ENCODE peak calls at places on chromosomes 7 and 10, in eight cellular contexts. S is dorsolateral prefrontal cortex; A is aorta; L is CD8-positive, alpha-beta memory T cell; U is IMR-90; I is body of pancreas; O is pancreas; X is CD8-positive, alpha-beta T cell. Z is an unnamed sample.
A peak's percentile ranks its signal among the peaks of the same experiment; 100 is the strongest.

GRCh38 chr7:22049848-22050247 is 104.1 kb upstream of the CDCA7L start:
- DNase-seq in I (no peak), X (no peak), U (no peak), O (no peak), S (no peak), A (no peak), L (no peak), Z (no peak)

GRCh38 chr7:48876087-48876486 is 48.3 kb upstream of the CDC14C start:
- DNase-seq in X (no peak), S (no peak), A (no peak), O (no peak), L (no peak), U (no peak), I (no peak), Z (no peak)

GRCh38 chr10:124539935-124540641 is 78.5 kb downstream of the LHPP start:
- DNase-seq in U (peak; percentile 18), X (peak; percentile 48), A (peak; percentile 92), S (peak; percentile 58), O (peak; percentile 78), I (peak; percentile 62), L (peak; percentile 81), Z (peak; percentile 46)

GRCh38 chr7:46352335-46352954 is 431.4 kb upstream of the IGFBP3 start:
- DNase-seq in L (no peak), X (no peak), I (peak; percentile 43), A (no peak), U (peak; percentile 72), S (peak; percentile 8), O (no peak), Z (peak; percentile 21)

GRCh38 chr10:97869091-97870042 is 19.7 kb downstream of the GOLGA7B start:
- DNase-seq in U (peak; percentile 67), A (peak; percentile 89), X (peak; percentile 65), I (peak; percentile 93), L (peak; percentile 90), O (peak; percentile 96), S (peak; percentile 82), Z (peak; percentile 86)

GRCh38 chr10:102819054-102819453 is 18.2 kb downstream of the CYP17A1 start:
- DNase-seq in X (no peak), L (no peak), I (no peak), S (no peak), U (no peak), O (no peak), A (peak; percentile 45), Z (no peak)

GRCh38 chr7:134703781-134704180 is 57.1 kb downstream of the BPGM start:
- DNase-seq in L (no peak), I (peak; percentile 17), X (no peak), U (peak; percentile 58), S (no peak), A (no peak), O (no peak), Z (no peak)

GRCh38 chr10:17178006-17178405 is 23.5 kb downstream of the TRDMT1 start:
- DNase-seq in L (no peak), I (no peak), U (no peak), A (no peak), S (no peak), X (no peak), O (no peak), Z (no peak)

GRCh38 chr7:93751421-93751820 is 139.1 kb downstream of the TFPI2 start:
- DNase-seq in X (no peak), I (no peak), A (no peak), S (no peak), U (no peak), L (no peak), O (no peak), Z (no peak)

GRCh38 chr10:75439811-75440210 is 8.4 kb downstream of the LRMDA start:
- DNase-seq in U (no peak), O (no peak), L (no peak), X (no peak), A (no peak), I (no peak), S (no peak), Z (no peak)

GRCh38 chr7:116224492-116225098 is 14.3 kb downstream of the TES start:
- DNase-seq in O (no peak), S (no peak), I (no peak), A (no peak), U (no peak), L (no peak), X (no peak), Z (no peak)

GRCh38 chr10:80173441-80173840 is 31.9 kb downstream of the ANXA11 start:
- DNase-seq in S (no peak), A (no peak), I (no peak), O (no peak), X (no peak), U (no peak), L (peak; percentile 21), Z (peak; percentile 15)

GRCh38 chr7:94368371-94368791 is 26.3 kb upstream of the COL1A2 start:
- DNase-seq in S (no peak), X (no peak), A (no peak), U (peak; percentile 90), O (no peak), L (no peak), I (peak; percentile 7), Z (no peak)

GRCh38 chr7:74417419-74417971 is 36.2 kb upstream of the GTF2IRD1 start:
- DNase-seq in I (peak; percentile 68), S (peak; percentile 67), U (peak; percentile 61), X (no peak), A (peak; percentile 88), O (peak; percentile 88), L (peak; percentile 61), Z (peak; percentile 46)

GRCh38 chr7:123747089-123747488 is 1.7 kb downstream of the WASL start:
- DNase-seq in X (no peak), U (no peak), I (no peak), A (no peak), L (no peak), O (no peak), S (no peak), Z (no peak)

GRCh38 chr7:13144622-13145021 is 457.2 kb downstream of the ARL4A start:
- DNase-seq in X (no peak), A (no peak), O (no peak), U (peak; percentile 81), I (peak; percentile 44), L (no peak), S (no peak), Z (no peak)

GRCh38 chr7:85386460-85386859 is 199.6 kb upstream of the SEMA3D start:
- DNase-seq in O (no peak), U (no peak), L (no peak), X (no peak), S (no peak), A (no peak), I (no peak), Z (no peak)

GRCh38 chr7:192035-192649 is at the start of gene FAM20C:
- DNase-seq in S (peak; percentile 85), I (peak; percentile 88), L (no peak), X (no peak), A (peak; percentile 96), O (peak; percentile 89), U (peak; percentile 79), Z (peak; percentile 82)

GRCh38 chr7:153446490-153446889 is 605.7 kb upstream of the DPP6 start:
- DNase-seq in S (no peak), A (no peak), U (no peak), L (no peak), I (no peak), X (no peak), O (no peak), Z (no peak)

GRCh38 chr7:119974972-119975371 is 298.0 kb upstream of the KCND2 start:
- DNase-seq in S (no peak), U (no peak), L (no peak), I (no peak), O (no peak), X (no peak), A (no peak), Z (no peak)

GRCh38 chr10:101227765-101228681 is 1.2 kb downstream of the LBX1 start:
- DNase-seq in I (no peak), A (no peak), L (no peak), S (no peak), U (no peak), O (no peak), X (no peak), Z (no peak)

GRCh38 chr10:78035025-78035424 is 1.4 kb downstream of the RPS24 start:
- DNase-seq in L (no peak), S (no peak), O (no peak), U (peak; percentile 28), X (no peak), I (no peak), A (no peak), Z (no peak)
- H3K27ac ChIP-seq in L (peak overlapping the region; percentile 58), S (no peak overlapping the region), O (no peak overlapping the region), U (no peak overlapping the region), X (peak overlapping the region; percentile 55), I (no peak overlapping the region), A (no peak overlapping the region), Z (no peak overlapping the region)

GRCh38 chr10:31709028-31709427 is 219.6 kb downstream of the ARHGAP12 start:
- DNase-seq in X (no peak), A (no peak), S (no peak), O (no peak), L (no peak), U (no peak), I (no peak), Z (no peak)
- H3K27ac ChIP-seq in X (no peak overlapping the region), A (no peak overlapping the region), S (peak overlapping the region; percentile 85), O (no peak overlapping the region), L (no peak overlapping the region), U (no peak overlapping the region), I (no peak overlapping the region), Z (no peak overlapping the region)

GRCh38 chr7:112080441-112080840 is 125.8 kb downstream of the DOCK4 start:
- DNase-seq in O (no peak), U (peak; percentile 96), X (no peak), S (no peak), I (no peak), L (no peak), A (no peak), Z (no peak)
- H3K27ac ChIP-seq in O (no peak overlapping the region), U (no peak overlapping the region), X (no peak overlapping the region), S (peak overlapping the region; percentile 14), I (no peak overlapping the region), L (no peak overlapping the region), A (no peak overlapping the region), Z (no peak overlapping the region)

DNA sequence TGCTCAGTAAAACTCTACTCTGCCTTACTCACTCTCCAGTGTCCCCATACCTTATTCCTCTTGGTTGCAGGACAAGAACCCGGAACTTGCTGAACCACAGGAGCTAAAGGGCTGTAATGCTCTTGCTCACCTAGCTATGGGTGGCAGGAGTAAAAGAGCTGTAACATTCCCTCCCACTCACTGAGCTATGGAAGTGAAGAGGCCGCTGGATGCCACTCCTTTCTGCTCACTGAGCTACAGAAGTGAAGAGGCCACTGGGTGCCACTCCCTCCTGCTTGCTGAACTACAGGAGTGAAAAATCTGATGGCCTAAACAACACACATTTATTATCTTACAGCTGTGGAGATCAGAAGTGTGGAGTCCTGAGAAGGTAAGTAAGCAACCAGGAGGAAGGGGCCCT is 17.5 kb downstream of the MRPS24 start:
- DNase-seq in S (no peak), U (no peak), L (no peak), I (no peak), A (no peak), O (no peak), X (no peak), Z (no peak)
- H3K27ac ChIP-seq in S (no peak overlapping the region), U (no peak overlapping the region), L (no peak overlapping the region), I (no peak overlapping the region), A (no peak overlapping the region), O (no peak overlapping the region), X (no peak overlapping the region), Z (no peak overlapping the region)